ENCODE peak calls at places on chromosomes 11 and 22, in five cellular contexts. V is neural crest cell; Y is CD4-positive, CD25-positive, alpha-beta regulatory T cell; T is stimulated activated CD8-positive, alpha-beta memory T cell treated with anti-CD3 and anti-CD28 coated beads, Interleukin-15, amount 100 ng/mL, for 4 hours; G is stimulated activated CD4-positive, alpha-beta T cell treated with anti-CD3 and anti-CD28 coated beads, Interleukin-1b, Interleukin-23, amount 100 ng/mL, for 1 hour. A is an unnamed sample.

GRCh38 chr11:110797453-110797852 is 85.2 kb upstream of the ARHGAP20 start:
- DNase-seq in T (no peak), G (no peak), Y (no peak), V (no peak), A (no peak)

GRCh38 chr11:131234146-131234680 is 136.2 kb upstream of the NTM start:
- DNase-seq in Y (no peak), G (no peak), T (no peak), V (no peak), A (no peak)

GRCh38 chr11:82765466-82766034 is 31.9 kb upstream of the FAM181B start:
- DNase-seq in Y (no peak), T (no peak), G (no peak), V (no peak), A (no peak)

GRCh38 chr22:48347311-48347710 is 1480.4 kb downstream of the BRD1 start:
- DNase-seq in V (no peak), Y (no peak), T (no peak), G (no peak), A (no peak)

GRCh38 chr11:70431611-70432010 is 33.3 kb downstream of the CTTN start:
- DNase-seq in G (no peak), V (no peak), T (no peak), Y (no peak), A (no peak)

GRCh38 chr22:36330655-36331305 is 57.0 kb downstream of the MYH9 start:
- DNase-seq in T (no peak), V (no peak), G (no peak), Y (peak), A (no peak)

GRCh38 chr11:108032800-108033199 is 24.1 kb downstream of the CUL5 start:
- DNase-seq in T (no peak), Y (no peak), V (no peak), G (no peak), A (no peak)

GRCh38 chr22:19530751-19531150 is 6.5 kb upstream of the CLDN5 start:
- DNase-seq in G (no peak), T (no peak), V (no peak), Y (no peak), A (no peak)

GRCh38 chr11:122202161-122202950 is 86.3 kb upstream of the BLID start:
- DNase-seq in V (no peak), G (no peak), T (no peak), Y (no peak), A (no peak)

GRCh38 chr11:100942016-100942415 is 187.6 kb downstream of the PGR start:
- DNase-seq in G (no peak), V (no peak), T (no peak), Y (no peak), A (no peak)

GRCh38 chr11:117824571-117825537 is at the start of gene FXYD2:
- DNase-seq in Y (no peak), T (no peak), G (no peak), V (no peak), A (no peak)

GRCh38 chr22:39135092-39135896 is 17.2 kb downstream of the CBX7 start:
- DNase-seq in T (no peak), V (peak), G (no peak), Y (no peak), A (no peak)

GRCh38 chr22:49768961-49769690 is 58.5 kb downstream of the BRD1 start:
- DNase-seq in G (no peak), Y (no peak), T (no peak), V (no peak), A (no peak)

GRCh38 chr11:131534611-131535010 is 164.2 kb downstream of the NTM start:
- DNase-seq in G (no peak), V (no peak), T (no peak), Y (no peak), A (no peak)

GRCh38 chr11:131895865-131896264 is 525.5 kb downstream of the NTM start:
- DNase-seq in Y (no peak), T (no peak), G (no peak), V (no peak), A (no peak)

GRCh38 chr11:5620606-5621521 is 3.9 kb upstream of the TRIM34 start:
- DNase-seq in Y (no peak), V (no peak), G (no peak), T (no peak), A (no peak)

GRCh38 chr11:64358907-64359711 is at the start of gene RPS6KA4:
- DNase-seq in G (no peak), V (no peak), Y (peak), T (no peak), A (peak)

GRCh38 chr22:49205401-49205800 is 622.3 kb downstream of the BRD1 start:
- DNase-seq in Y (no peak), V (no peak), G (no peak), T (no peak), A (no peak)

GRCh38 chr22:42714308-42714707 is 6.4 kb downstream of the A4GALT start:
- DNase-seq in T (no peak), Y (no peak), V (no peak), G (no peak), A (no peak)

GRCh38 chr22:42943981-42944380 is 71.0 kb downstream of the PACSIN2 start:
- DNase-seq in Y (no peak), G (no peak), T (no peak), V (no peak), A (no peak)

GRCh38 chr11:77287615-77288273 is 13.7 kb downstream of the GDPD4 start:
- DNase-seq in T (no peak), G (no peak), Y (no peak), V (no peak), A (no peak)

GRCh38 chr22:38707346-38707745 is 1.6 kb downstream of the GTPBP1 start:
- DNase-seq in G (no peak), Y (no peak), T (no peak), V (no peak), A (no peak)

GRCh38 chr11:65470433-65470832 is 28.4 kb upstream of the MALAT1 start:
- DNase-seq in V (no peak), Y (no peak), T (no peak), G (no peak), A (no peak)

GRCh38 chr11:125082611-125083311 is 19.7 kb downstream of the SLC37A2 start:
- DNase-seq in V (no peak), T (no peak), G (no peak), Y (no peak), A (no peak)

GRCh38 chr11:43367382-43368178 is 8.9 kb downstream of the TTC17 start:
- DNase-seq in V (no peak), T (no peak), G (no peak), Y (no peak), A (no peak)

GRCh38 chr22:50157976-50158375 is 12.6 kb upstream of the PANX2 start:
- DNase-seq in V (no peak), T (no peak), Y (no peak), G (no peak), A (no peak)

GRCh38 chr11:30392221-30392784 is 69.4 kb downstream of the ARL14EP start:
- DNase-seq in T (no peak), V (no peak), G (no peak), Y (no peak), A (no peak)

A was measured in NCI-H774.